ENCODE peak calls at places on chromosomes 2 and 18, in ten cellular contexts. Q, W, X, E, S, Z, V, T, M and P are unnamed samples.

GRCh38 chr2:112869258-112869842 is 32.8 kb upstream of the IL1B start:
- DNase-seq in Q (peak; percentile 96), W (peak; percentile 42), X (peak; percentile 6), E (peak; percentile 32), S (peak; percentile 26), Z (no peak), V (peak; percentile 91), T (peak; percentile 74), M (peak; percentile 94), P (no peak)

GRCh38 chr18:26405190-26405781 is 143.1 kb downstream of the KCTD1 start:
- DNase-seq in Q (peak; percentile 17), W (no peak), X (no peak), E (no peak), S (peak; percentile 35), Z (peak; percentile 36), V (peak; percentile 32), T (peak; percentile 31), M (peak; percentile 50), P (peak; percentile 61)

GRCh38 chr2:241302759-241303651 is 12.5 kb downstream of the HDLBP start:
- DNase-seq in Q (no peak), W (no peak), X (no peak), E (no peak), S (peak; percentile 53), Z (no peak), V (no peak), T (no peak), M (no peak), P (no peak)

GRCh38 chr18:56076735-56077134 is 488.7 kb upstream of the TCF4 start:
- DNase-seq in Q (no peak), W (no peak), X (no peak), E (no peak), S (no peak), Z (no peak), V (no peak), T (no peak), M (no peak), P (no peak)

GRCh38 chr2:102155703-102156515 is 13.4 kb downstream of the IL1R1 start:
- DNase-seq in Q (no peak), W (peak; percentile 78), X (no peak), E (no peak), S (no peak), Z (no peak), V (no peak), T (no peak), M (no peak), P (no peak)

GRCh38 chr2:54557601-54558187 is 101.6 kb downstream of the SPTBN1 start:
- DNase-seq in Q (peak; percentile 80), W (peak; percentile 42), X (peak; percentile 75), E (peak; percentile 70), S (peak; percentile 78), Z (peak; percentile 55), V (peak; percentile 71), T (peak; percentile 59), M (peak; percentile 62), P (peak; percentile 81)

GRCh38 chr2:229575569-229576315 is 138.6 kb downstream of the DNER start:
- DNase-seq in Q (no peak), W (no peak), X (no peak), E (no peak), S (no peak), Z (no peak), V (no peak), T (no peak), M (peak; percentile 43), P (no peak)

GRCh38 chr2:161371869-161372268 is 44.2 kb upstream of the TBR1 start:
- DNase-seq in Q (no peak), W (no peak), X (no peak), E (no peak), S (no peak), Z (no peak), V (no peak), T (no peak), M (no peak), P (no peak)

GRCh38 chr2:11340717-11341116 is 3.7 kb downstream of the ROCK2 start:
- DNase-seq in Q (no peak), W (no peak), X (no peak), E (no peak), S (no peak), Z (no peak), V (no peak), T (no peak), M (no peak), P (no peak)
- H3K4me3 ChIP-seq in Q (peak overlapping the region; percentile 7), W (no peak overlapping the region), X (no peak overlapping the region), E (no peak overlapping the region), S (no peak overlapping the region), Z (no peak overlapping the region), V (peak overlapping the region; percentile 3), T (peak overlapping the region; percentile 96), M (peak overlapping the region; percentile 85), P (no peak overlapping the region)

DNA sequence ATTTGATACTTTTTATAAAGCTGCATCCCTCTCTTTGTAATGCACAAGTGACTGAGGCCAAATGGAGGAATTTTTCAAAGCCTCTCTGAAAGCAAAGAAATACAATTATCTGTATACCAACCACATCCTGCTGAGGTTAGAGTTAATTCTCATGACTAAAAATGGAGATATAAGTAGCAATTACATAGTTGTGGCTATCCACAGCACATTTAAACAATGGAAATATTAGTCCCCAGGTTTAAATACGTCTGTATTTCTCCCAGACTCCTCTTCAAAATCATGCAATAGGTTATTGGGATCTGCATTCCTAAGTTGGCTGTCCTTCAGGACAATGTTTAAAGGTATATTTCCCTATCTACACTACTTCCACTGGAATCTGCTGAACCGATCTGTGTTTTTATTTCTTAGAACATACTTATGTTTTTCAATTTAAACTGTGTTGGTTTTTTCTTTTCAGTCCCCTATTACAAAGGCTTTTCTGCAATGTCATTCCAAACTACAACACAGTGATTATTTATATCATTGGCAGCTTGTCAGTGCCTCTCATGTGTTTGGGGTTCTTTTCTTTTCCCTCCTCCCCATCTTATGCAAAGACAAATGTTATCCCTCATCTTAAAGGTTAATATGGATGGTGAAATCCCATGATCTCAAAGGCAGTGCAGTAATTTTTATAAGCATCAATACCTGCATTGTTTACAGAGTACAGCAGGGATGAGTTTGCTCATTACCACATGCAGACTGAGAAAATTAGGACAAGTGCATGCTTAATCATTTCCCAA is 134.8 kb upstream of the FSHR start:
- DNase-seq in Q (no peak), W (no peak), X (no peak), E (no peak), S (no peak), Z (no peak), V (no peak), T (no peak), M (peak; percentile 34), P (no peak)
- H3K27ac ChIP-seq in Q (no peak overlapping the region), W (no peak overlapping the region), X (no peak overlapping the region), E (no peak overlapping the region), S (no peak overlapping the region), Z (no peak overlapping the region), V (no peak overlapping the region), T (no peak overlapping the region), M (no peak overlapping the region), P (no peak overlapping the region)

GRCh38 chr2:191245046-191245868 is at the start of gene MYO1B:
- DNase-seq in Q (peak; percentile 77), W (peak; percentile 56), X (peak; percentile 28), E (peak; percentile 88), S (peak; percentile 95), Z (peak; percentile 87), V (peak; percentile 83), T (peak; percentile 81), M (peak; percentile 83), P (no peak)

GRCh38 chr2:191246820-191247380 is 1.7 kb downstream of the MYO1B start:
- DNase-seq in Q (peak; percentile 15), W (no peak), X (no peak), E (no peak), S (no peak), Z (no peak), V (no peak), T (no peak), M (peak; percentile 39), P (no peak)

GRCh38 chr2:191244350-191244749 is 854 bp upstream of the MYO1B start:
- DNase-seq in Q (no peak), W (no peak), X (no peak), E (no peak), S (no peak), Z (no peak), V (no peak), T (no peak), M (no peak), P (no peak)

GRCh38 chr2:191247381-191248057 is 2.3 kb downstream of the MYO1B start:
- DNase-seq in Q (peak; percentile 86), W (peak; percentile 50), X (no peak), E (peak; percentile 47), S (no peak), Z (peak; percentile 21), V (peak; percentile 37), T (no peak), M (peak; percentile 99), P (no peak)

DNA sequence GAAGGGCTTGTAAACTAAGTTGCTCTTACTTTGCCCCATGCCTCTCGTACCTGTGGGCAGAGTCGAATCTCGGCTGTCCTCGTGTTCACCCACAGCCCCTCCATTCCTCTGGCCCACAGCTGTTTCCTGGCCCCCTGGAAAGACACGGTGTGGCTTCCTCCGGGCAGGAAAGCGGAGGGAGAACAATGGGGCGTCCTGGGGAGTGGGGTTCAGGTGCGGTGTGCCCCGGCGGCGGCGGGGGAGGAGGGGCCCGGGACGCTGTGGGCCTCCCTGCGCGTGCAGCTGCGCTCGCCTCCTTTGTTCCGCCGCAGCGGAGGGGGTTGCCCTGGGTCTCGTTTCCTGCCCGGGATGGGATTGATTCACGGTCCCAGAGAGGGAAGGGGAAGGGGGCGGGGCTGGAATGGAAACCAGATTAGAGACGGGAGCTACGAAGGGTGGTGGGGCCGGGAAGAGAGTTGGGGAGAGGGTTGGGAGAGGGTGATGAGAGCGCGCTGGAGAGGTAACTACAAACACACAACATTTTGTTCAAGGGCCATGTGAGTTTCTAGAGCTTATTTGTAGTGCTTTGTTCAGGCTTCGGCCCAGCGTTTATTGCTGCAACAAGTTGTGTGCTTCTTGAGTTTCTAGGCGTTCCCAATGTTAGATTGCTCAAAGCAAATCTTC is 796 bp downstream of the MYO1B start:
- DNase-seq in Q (peak; percentile 56), W (peak; percentile 65), X (no peak), E (peak; percentile 79), S (peak; percentile 83), Z (peak; percentile 97), V (peak; percentile 49), T (peak; percentile 77), M (peak; percentile 73), P (no peak)
- H3K4me3 ChIP-seq in Q (peak overlapping the region; percentile 65), W (peak overlapping the region; percentile 46), X (peak overlapping the region; percentile 7), E (peak overlapping the region; percentile 97), S (peak overlapping the region; percentile 76), Z (peak overlapping the region; percentile 82), V (peak overlapping the region; percentile 92), T (peak overlapping the region; percentile 83), M (peak overlapping the region; percentile 81), P (no peak overlapping the region)

DNA sequence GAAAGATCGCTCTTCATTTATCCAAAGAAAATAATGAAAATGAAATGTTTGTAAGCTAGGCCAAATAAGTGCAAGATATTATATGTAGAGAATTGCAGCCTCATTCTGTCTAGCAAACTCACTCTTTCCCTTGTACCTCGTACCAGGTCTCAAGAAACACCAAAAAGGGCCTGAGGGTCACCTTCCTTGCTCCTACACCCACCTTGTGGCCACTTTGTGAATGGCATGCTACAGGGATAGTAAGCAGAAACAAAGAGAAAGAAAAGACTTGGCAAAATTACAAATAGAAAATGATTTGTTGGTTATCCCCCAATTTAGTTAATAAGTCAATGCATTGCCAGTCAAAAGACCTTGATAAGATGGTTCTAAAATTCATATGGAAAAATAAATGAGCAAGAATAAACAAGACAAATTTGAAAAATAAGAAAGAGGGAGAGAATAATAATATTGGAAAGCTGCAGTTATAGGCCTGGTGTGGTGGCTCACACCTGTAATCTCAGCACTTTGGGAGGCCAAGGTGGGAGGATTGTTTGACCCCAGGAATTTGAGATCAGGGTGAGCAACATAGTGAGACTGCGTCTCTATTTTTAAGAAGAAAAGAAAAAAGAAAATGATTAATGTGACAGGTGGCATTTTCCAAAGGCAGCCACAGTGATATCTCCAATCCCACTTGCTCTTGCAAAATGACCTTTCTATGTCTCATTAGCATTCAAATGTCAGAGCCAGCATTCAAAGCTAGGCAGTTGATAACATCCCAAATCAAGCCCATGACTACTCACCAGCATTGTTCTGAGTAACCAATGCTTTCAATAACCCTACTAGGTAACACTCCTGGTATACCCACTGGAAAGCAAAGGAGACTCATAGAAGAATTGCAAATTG is 38.8 kb upstream of the BMP10 start:
- DNase-seq in Q (peak; percentile 67), W (peak; percentile 76), X (peak; percentile 47), E (peak; percentile 34), S (peak; percentile 78), Z (peak; percentile 89), V (peak; percentile 53), T (peak; percentile 64), M (peak; percentile 67), P (peak; percentile 87)
- H3K27ac ChIP-seq in Q (no peak overlapping the region), W (no peak overlapping the region), X (no peak overlapping the region), E (no peak overlapping the region), S (no peak overlapping the region), Z (no peak overlapping the region), V (no peak overlapping the region), T (no peak overlapping the region), M (no peak overlapping the region), P (no peak overlapping the region)